ENCODE peak calls at places on chromosomes 1 and 21, in seven cellular contexts. U is CD4-positive, alpha-beta T cell; W is left ventricle myocardium inferior; N is pancreas; F is A549; A is fibroblast of lung; V is vagina. S is an unnamed sample.

GRCh38 chr1:201756411-201756810 is 72.5 kb upstream of the IPO9 start:
- DNase-seq in U (no peak), W (no peak), N (no peak), F (no peak), A (peak), V (no peak), S (no peak)

GRCh38 chr1:226424228-226425003 is 16.5 kb upstream of the PARP1 start:
- DNase-seq in U (no peak), W (no peak), N (no peak), F (peak), A (peak), V (no peak), S (no peak)

GRCh38 chr1:211703812-211704566 is 28.6 kb upstream of the NEK2 start:
- DNase-seq in U (no peak), W (no peak), N (peak), F (no peak), A (no peak), V (no peak), S (no peak)

GRCh38 chr1:72283204-72284083 is 1.1 kb upstream of the NEGR1 start:
- DNase-seq in U (peak), W (peak), N (peak), F (peak), A (peak), V (peak), S (peak)

GRCh38 chr1:109814223-109814622 is 50.5 kb upstream of the EPS8L3 start:
- DNase-seq in U (no peak), W (no peak), N (no peak), F (no peak), A (no peak), V (peak), S (no peak)

GRCh38 chr1:72954943-72955342 is 672.6 kb upstream of the NEGR1 start:
- DNase-seq in U (no peak), W (no peak), N (no peak), F (no peak), A (no peak), V (no peak), S (no peak)

GRCh38 chr1:60149254-60149653 is 75.7 kb upstream of the C1orf87 start:
- DNase-seq in U (no peak), W (peak), N (peak), F (no peak), A (no peak), V (no peak), S (no peak)

GRCh38 chr1:244603498-244603897 is 49.4 kb upstream of the DESI2 start:
- DNase-seq in U (no peak), W (no peak), N (no peak), F (peak), A (peak), V (no peak), S (no peak)

GRCh38 chr1:224182057-224182865 is 779 bp upstream of the DEGS1 start:
- DNase-seq in U (peak), W (no peak), N (no peak), F (no peak), A (no peak), V (no peak), S (no peak)

GRCh38 chr1:226649780-226650179 is 89.3 kb downstream of the ITPKB start:
- DNase-seq in U (peak), W (peak), N (no peak), F (peak), A (peak), V (no peak), S (no peak)

GRCh38 chr1:18907914-18908845 is 5.8 kb upstream of the ALDH4A1 start:
- DNase-seq in U (no peak), W (no peak), N (no peak), F (no peak), A (no peak), V (no peak), S (no peak)

GRCh38 chr1:211621471-211622198 is 42.7 kb upstream of the SLC30A1 start:
- DNase-seq in U (no peak), W (peak), N (no peak), F (no peak), A (peak), V (no peak), S (no peak)

GRCh38 chr1:62905309-62905708 is 121.4 kb downstream of the ATG4C start:
- DNase-seq in U (no peak), W (no peak), N (no peak), F (no peak), A (no peak), V (no peak), S (no peak)

GRCh38 chr1:243945727-243946126 is 95.7 kb upstream of the AKT3 start:
- DNase-seq in U (no peak), W (no peak), N (no peak), F (no peak), A (no peak), V (no peak), S (no peak)

GRCh38 chr1:160987359-160988062 is 32.9 kb upstream of the ITLN2 start:
- DNase-seq in U (no peak), W (no peak), N (no peak), F (no peak), A (no peak), V (no peak), S (no peak)

GRCh38 chr1:50705699-50706098 is 254.4 kb downstream of the FAF1 start:
- DNase-seq in U (no peak), W (no peak), N (no peak), F (no peak), A (no peak), V (no peak), S (no peak)

GRCh38 chr1:9843576-9843945 is 19.8 kb upstream of the CLSTN1 start:
- DNase-seq in U (no peak), W (no peak), N (no peak), F (no peak), A (no peak), V (peak), S (no peak)

GRCh38 chr1:55854911-55855310 is 639.7 kb upstream of the USP24 start:
- DNase-seq in U (no peak), W (no peak), N (no peak), F (no peak), A (peak), V (no peak), S (no peak)

GRCh38 chr1:53415432-53415831 is 43.8 kb upstream of the DMRTB1 start:
- DNase-seq in U (no peak), W (no peak), N (no peak), F (no peak), A (no peak), V (no peak), S (no peak)

GRCh38 chr1:247357781-247358211 is 26.1 kb upstream of the ZNF496 start:
- DNase-seq in U (no peak), W (no peak), N (no peak), F (no peak), A (peak), V (no peak), S (no peak)

GRCh38 chr1:97271906-97272788 is 550.6 kb downstream of the PTBP2 start:
- DNase-seq in U (no peak), W (no peak), N (no peak), F (peak), A (no peak), V (no peak), S (no peak)

GRCh38 chr1:87897486-87897885 is 568.8 kb downstream of the LMO4 start:
- DNase-seq in U (no peak), W (no peak), N (no peak), F (no peak), A (no peak), V (no peak), S (no peak)

GRCh38 chr1:203342192-203342940 is 8.6 kb downstream of the FMOD start:
- DNase-seq in U (peak), W (peak), N (peak), F (peak), A (peak), V (no peak), S (peak)

GRCh38 chr1:5297199-5297877 is 642.9 kb downstream of the AJAP1 start:
- DNase-seq in U (no peak), W (peak), N (peak), F (no peak), A (no peak), V (no peak), S (peak)

GRCh38 chr1:153928776-153929432 is 6.1 kb upstream of the GATAD2B start:
- DNase-seq in U (no peak), W (no peak), N (no peak), F (no peak), A (peak), V (no peak), S (no peak)

GRCh38 chr1:36638268-36638667 is 155.6 kb upstream of the CSF3R start:
- DNase-seq in U (no peak), W (no peak), N (no peak), F (no peak), A (peak), V (no peak), S (no peak)

GRCh38 chr1:87867631-87868030 is 539.0 kb downstream of the LMO4 start:
- DNase-seq in U (no peak), W (no peak), N (no peak), F (no peak), A (peak), V (no peak), S (no peak)

GRCh38 chr1:163170975-163171676 is 31.6 kb downstream of the RGS5 start:
- DNase-seq in U (no peak), W (no peak), N (no peak), F (no peak), A (peak), V (no peak), S (no peak)

GRCh38 chr1:224433041-224433670 is 1.4 kb downstream of the WDR26 start:
- DNase-seq in U (peak), W (no peak), N (no peak), F (no peak), A (peak), V (no peak), S (peak)

GRCh38 chr21:44086636-44087425 is 20.4 kb upstream of the PWP2 start:
- DNase-seq in U (no peak), W (no peak), N (no peak), F (no peak), A (no peak), V (no peak), S (no peak)

GRCh38 chr21:44087426-44088400 is 19.5 kb upstream of the PWP2 start:
- DNase-seq in U (no peak), W (no peak), N (no peak), F (no peak), A (no peak), V (no peak), S (no peak)

GRCh38 chr21:44083631-44084291 is 23.4 kb upstream of the PWP2 start:
- DNase-seq in U (peak), W (no peak), N (no peak), F (no peak), A (no peak), V (no peak), S (no peak)

GRCh38 chr21:44084496-44085241 is 22.5 kb upstream of the PWP2 start:
- DNase-seq in U (no peak), W (no peak), N (no peak), F (no peak), A (no peak), V (no peak), S (no peak)

DNA sequence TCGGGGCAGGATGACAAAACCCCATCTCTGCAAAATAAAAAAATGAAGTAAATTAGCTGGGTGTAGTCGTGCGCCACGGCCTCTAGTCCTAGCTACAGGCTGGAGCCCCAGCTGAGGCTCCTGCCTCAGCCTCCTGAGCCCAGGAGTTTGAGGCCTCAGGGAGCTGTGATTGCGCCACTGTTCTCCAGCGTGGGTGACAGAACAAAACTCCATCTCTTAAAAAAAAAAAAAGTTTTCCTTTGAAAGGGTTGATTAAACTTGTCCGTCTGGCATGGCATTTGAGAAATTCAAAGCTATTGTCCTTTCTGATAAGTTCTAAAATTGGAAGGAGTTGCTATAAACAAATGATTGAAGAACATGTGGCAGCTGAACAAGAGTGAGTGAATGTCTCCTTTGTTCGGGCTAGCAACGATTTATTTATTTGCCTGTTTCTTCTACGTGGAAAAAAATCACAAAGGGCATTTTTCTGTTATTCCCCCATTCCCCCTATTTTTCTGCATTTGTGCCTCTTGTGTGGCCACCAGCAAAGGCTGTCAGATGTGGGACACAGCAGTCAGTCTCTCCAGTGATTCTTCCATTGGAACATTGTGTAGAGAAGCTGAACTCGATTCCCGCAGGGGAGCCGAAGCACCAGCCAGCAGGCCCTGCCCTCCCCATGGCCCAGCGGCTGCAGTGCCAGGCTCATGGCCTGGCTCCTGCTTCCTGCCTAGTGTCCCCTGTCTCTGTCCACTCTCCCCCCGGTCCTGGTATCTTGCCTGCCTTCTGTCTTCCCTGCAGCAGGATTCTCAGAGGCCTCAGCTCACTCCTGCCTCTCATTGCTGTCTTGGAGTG is 21.5 kb upstream of the PWP2 start:
- DNase-seq in U (no peak), W (peak), N (no peak), F (no peak), A (no peak), V (no peak), S (no peak)
- TF ChIP-seq CTCF in U (no peak), W (no peak), N (no peak), F (no peak), A (no peak), V (no peak), S (no peak)

DNA sequence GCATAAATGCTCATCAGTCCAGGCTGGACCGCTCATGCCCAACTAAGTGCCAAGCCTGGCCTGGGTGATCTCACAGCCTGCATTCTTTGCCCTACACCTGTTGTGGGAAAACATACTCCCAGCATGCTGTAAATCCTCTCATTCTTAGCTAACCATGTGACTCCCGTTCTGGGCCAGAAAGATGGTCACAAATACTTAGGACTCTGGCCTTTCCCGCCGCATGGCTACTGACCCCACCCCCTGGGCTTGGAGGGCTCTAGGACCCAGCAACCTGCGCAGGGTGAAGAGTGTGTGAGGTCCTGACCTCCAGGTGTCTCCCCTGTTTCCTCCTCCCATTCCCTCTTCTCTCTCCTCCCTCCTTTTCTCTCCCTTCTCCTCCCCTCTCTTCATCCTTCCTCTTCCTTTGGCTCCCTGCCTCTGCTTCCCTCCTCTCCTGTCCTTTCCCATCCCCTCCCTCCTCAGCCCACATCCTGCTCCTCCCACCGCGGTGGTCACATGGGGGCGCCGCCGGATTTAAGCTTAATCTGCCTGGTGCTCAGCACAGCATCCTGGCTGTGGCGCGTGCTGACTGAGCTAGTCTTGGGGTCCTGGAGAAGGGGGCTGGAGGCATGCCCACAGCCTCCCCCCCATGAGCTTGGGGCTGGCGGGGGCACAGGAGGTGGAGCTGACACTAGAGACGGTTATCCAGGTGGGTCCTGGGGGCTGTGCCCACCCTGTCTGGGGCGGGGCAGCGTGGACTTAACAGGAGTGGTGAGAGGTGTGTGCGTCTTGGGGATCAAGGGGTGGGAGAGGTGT is at the start of gene CROCC:
- DNase-seq in U (peak), W (peak), N (peak), F (no peak), A (peak), V (no peak), S (no peak)
- H3K27ac ChIP-seq in U (no peak), W (no peak), N (no peak), F (no peak), A (no peak), V (no peak), S (no peak)

GRCh38 chr1:23559136-23559984 is at the start of gene ID3:
- DNase-seq in U (peak), W (peak), N (peak), F (peak), A (peak), V (peak), S (peak)
- TF ChIP-seq CTCF in U (no peak), W (no peak), N (no peak), F (no peak), A (no peak), V (no peak), S (no peak)

GRCh38 chr1:101261629-101262028 is 24.8 kb downstream of the S1PR1 start:
- DNase-seq in U (no peak), W (no peak), N (no peak), F (no peak), A (peak), V (no peak), S (no peak)

GRCh38 chr1:101262060-101262459 is 25.2 kb downstream of the S1PR1 start:
- DNase-seq in U (no peak), W (no peak), N (no peak), F (no peak), A (no peak), V (no peak), S (no peak)

GRCh38 chr1:101267082-101267481 is 30.3 kb downstream of the S1PR1 start:
- DNase-seq in U (no peak), W (no peak), N (no peak), F (no peak), A (no peak), V (no peak), S (no peak)

GRCh38 chr1:101262601-101263348 is 26.0 kb downstream of the S1PR1 start:
- DNase-seq in U (peak), W (no peak), N (no peak), F (no peak), A (no peak), V (no peak), S (no peak)

GRCh38 chr1:101264699-101265098 is 27.9 kb downstream of the S1PR1 start:
- DNase-seq in U (peak), W (no peak), N (no peak), F (peak), A (no peak), V (no peak), S (no peak)
- H3K27ac ChIP-seq in U (no peak), W (peak), N (no peak), F (no peak), A (no peak), V (no peak), S (no peak)

GRCh38 chr1:15288173-15288926 is 41.3 kb downstream of the FHAD1 start:
- DNase-seq in U (no peak), W (no peak), N (no peak), F (peak), A (no peak), V (no peak), S (no peak)
- TF ChIP-seq CTCF in U (no peak), W (no peak), N (no peak), F (no peak), A (no peak), V (no peak), S (no peak)

DNA sequence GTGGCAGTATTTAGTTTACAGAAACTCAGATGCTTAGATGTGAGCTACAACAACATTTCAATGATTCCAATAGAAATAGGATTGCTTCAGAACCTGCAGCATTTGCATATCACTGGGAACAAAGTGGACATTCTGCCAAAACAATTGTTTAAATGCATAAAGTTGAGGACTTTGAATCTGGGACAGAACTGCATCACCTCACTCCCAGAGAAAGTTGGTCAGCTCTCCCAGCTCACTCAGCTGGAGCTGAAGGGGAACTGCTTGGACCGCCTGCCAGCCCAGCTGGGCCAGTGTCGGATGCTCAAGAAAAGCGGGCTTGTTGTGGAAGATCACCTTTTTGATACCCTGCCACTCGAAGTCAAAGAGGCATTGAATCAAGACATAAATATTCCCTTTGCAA is 59.7 kb upstream of the ZNF326 start:
- DNase-seq in U (no peak), W (no peak), N (no peak), F (no peak), A (no peak), V (no peak), S (no peak)
- H3K27ac ChIP-seq in U (no peak), W (no peak), N (no peak), F (peak), A (no peak), V (no peak), S (no peak)

DNA sequence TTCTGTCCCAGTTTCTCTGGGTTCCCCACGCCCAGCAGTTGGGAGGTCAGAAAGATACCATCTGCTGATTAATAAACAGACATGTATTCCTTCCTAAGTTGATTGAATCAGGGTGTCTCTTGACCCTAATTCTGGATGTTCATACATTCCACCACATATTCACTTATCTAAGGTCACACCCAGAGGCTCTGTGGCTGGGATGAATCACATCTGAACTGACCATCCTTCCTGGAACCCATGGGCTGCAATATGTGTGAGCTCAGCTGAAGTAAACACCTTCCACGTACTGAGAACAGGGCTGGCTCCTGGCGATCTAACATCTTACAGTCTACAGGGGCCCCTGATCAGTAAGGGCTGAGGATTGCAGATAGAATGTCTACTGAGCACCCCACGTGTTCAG is 20.5 kb upstream of the TRABD2B start:
- DNase-seq in U (no peak), W (no peak), N (no peak), F (peak), A (peak), V (peak), S (no peak)
- TF ChIP-seq CTCF in U (no peak), W (no peak), N (no peak), F (no peak), A (no peak), V (no peak), S (no peak)

S was measured in ovary.